ENCODE peak calls at places on chromosomes 5 and 9, in ten cellular contexts. M is stomach, J is A549, Y is tibial nerve, T is SK-N-SH, D is sigmoid colon, Q is suprapubic skin, G is H1, I is K562, N is ovary. O is an unnamed sample.

GRCh38 chr5:78610163-78610583 is 38.4 kb downstream of the LHFPL2 start:
- DNase-seq in M (no peak), J (no peak), Y (no peak), T (no peak), D (peak), Q (no peak), G (no peak), I (no peak), N (no peak), O (peak)

GRCh38 chr9:34884732-34885131 is 73.4 kb upstream of the PHF24 start:
- DNase-seq in M (no peak), J (no peak), Y (no peak), T (no peak), D (no peak), Q (no peak), G (no peak), I (no peak), N (no peak), O (no peak)

GRCh38 chr5:138978085-138978484 is 103.0 kb upstream of the LRRTM2 start:
- DNase-seq in M (no peak), J (no peak), Y (no peak), T (no peak), D (no peak), Q (no peak), G (no peak), I (no peak), N (no peak), O (no peak)

GRCh38 chr9:126763130-126763764 is 41.6 kb upstream of the ZBTB43 start:
- DNase-seq in M (no peak), J (peak), Y (no peak), T (peak), D (no peak), Q (no peak), G (no peak), I (peak), N (no peak), O (no peak)

GRCh38 chr5:102481044-102481715 is 17.6 kb downstream of the SLCO6A1 start:
- DNase-seq in M (no peak), J (no peak), Y (no peak), T (no peak), D (no peak), Q (no peak), G (no peak), I (no peak), N (no peak), O (no peak)

GRCh38 chr5:172110921-172111873 is 76.8 kb downstream of the STK10 start:
- DNase-seq in M (peak), J (no peak), Y (no peak), T (peak), D (no peak), Q (no peak), G (no peak), I (peak), N (no peak), O (peak)

GRCh38 chr5:143182901-143183820 is 220.3 kb downstream of the NR3C1 start:
- DNase-seq in M (peak), J (peak), Y (no peak), T (no peak), D (no peak), Q (no peak), G (no peak), I (no peak), N (peak), O (peak)

GRCh38 chr5:149796025-149796424 is 65.9 kb downstream of the PPARGC1B start:
- DNase-seq in M (no peak), J (peak), Y (no peak), T (no peak), D (no peak), Q (no peak), G (no peak), I (no peak), N (no peak), O (no peak)

GRCh38 chr9:135085830-135086546 is 1.5 kb upstream of the OLFM1 start:
- DNase-seq in M (peak), J (peak), Y (peak), T (peak), D (peak), Q (peak), G (peak), I (peak), N (peak), O (peak)

GRCh38 chr5:154365823-154366222 is 80.0 kb upstream of the SAP30L start:
- DNase-seq in M (no peak), J (no peak), Y (no peak), T (no peak), D (no peak), Q (no peak), G (no peak), I (no peak), N (no peak), O (no peak)

GRCh38 chr9:96646081-96646991 is 8.8 kb downstream of the PRXL2C start:
- DNase-seq in M (no peak), J (no peak), Y (peak), T (no peak), D (no peak), Q (peak), G (no peak), I (no peak), N (no peak), O (no peak)

GRCh38 chr5:118968925-118969375 is 19.4 kb downstream of the DTWD2 start:
- DNase-seq in M (no peak), J (no peak), Y (no peak), T (no peak), D (no peak), Q (no peak), G (no peak), I (no peak), N (no peak), O (no peak)

GRCh38 chr5:100790170-100790665 is 112.9 kb downstream of the ST8SIA4 start:
- DNase-seq in M (no peak), J (peak), Y (no peak), T (no peak), D (no peak), Q (no peak), G (peak), I (no peak), N (no peak), O (peak)

GRCh38 chr9:127960410-127961165 is 20.2 kb downstream of the EEIG1 start:
- DNase-seq in M (no peak), J (no peak), Y (no peak), T (no peak), D (no peak), Q (no peak), G (no peak), I (peak), N (no peak), O (no peak)

GRCh38 chr9:69577123-69577522 is 95.0 kb downstream of the APBA1 start:
- DNase-seq in M (no peak), J (no peak), Y (no peak), T (no peak), D (no peak), Q (no peak), G (no peak), I (no peak), N (no peak), O (no peak)

GRCh38 chr9:5470816-5471215 is 20.5 kb downstream of the CD274 start:
- DNase-seq in M (no peak), J (no peak), Y (no peak), T (no peak), D (no peak), Q (no peak), G (no peak), I (no peak), N (no peak), O (no peak)

GRCh38 chr5:151156732-151157402 is 712 bp downstream of the ANXA6 start:
- DNase-seq in M (no peak), J (no peak), Y (no peak), T (peak), D (peak), Q (no peak), G (no peak), I (no peak), N (no peak), O (no peak)

GRCh38 chr9:19116391-19116790 is 10.9 kb downstream of the PLIN2 start:
- DNase-seq in M (no peak), J (no peak), Y (no peak), T (no peak), D (no peak), Q (peak), G (no peak), I (no peak), N (no peak), O (no peak)

GRCh38 chr5:173782671-173783101 is 105.5 kb upstream of the CPEB4 start:
- DNase-seq in M (no peak), J (no peak), Y (no peak), T (no peak), D (no peak), Q (no peak), G (no peak), I (peak), N (no peak), O (no peak)

GRCh38 chr5:168740821-168741213 is 161.6 kb upstream of the PANK3 start:
- DNase-seq in M (no peak), J (no peak), Y (no peak), T (no peak), D (peak), Q (peak), G (no peak), I (no peak), N (no peak), O (no peak)

GRCh38 chr9:33233659-33234335 is 6.2 kb upstream of the SPINK4 start:
- DNase-seq in M (peak), J (peak), Y (no peak), T (no peak), D (no peak), Q (peak), G (no peak), I (no peak), N (peak), O (peak)

GRCh38 chr5:177600458-177601018 is 606 bp downstream of the B4GALT7 start:
- DNase-seq in M (no peak), J (no peak), Y (no peak), T (no peak), D (no peak), Q (no peak), G (no peak), I (no peak), N (no peak), O (no peak)

GRCh38 chr5:177601577-177602457 is 1.9 kb downstream of the B4GALT7 start:
- DNase-seq in M (peak), J (peak), Y (no peak), T (no peak), D (no peak), Q (no peak), G (no peak), I (no peak), N (no peak), O (no peak)

GRCh38 chr5:177603631-177604030 is 3.7 kb downstream of the B4GALT7 start:
- DNase-seq in M (no peak), J (no peak), Y (no peak), T (no peak), D (no peak), Q (no peak), G (no peak), I (no peak), N (no peak), O (no peak)

GRCh38 chr5:177602458-177602830 is 2.5 kb downstream of the B4GALT7 start:
- DNase-seq in M (no peak), J (no peak), Y (no peak), T (no peak), D (no peak), Q (no peak), G (no peak), I (no peak), N (no peak), O (no peak)

GRCh38 chr5:177601126-177601525 is 1.2 kb downstream of the B4GALT7 start:
- DNase-seq in M (no peak), J (no peak), Y (no peak), T (no peak), D (no peak), Q (no peak), G (no peak), I (no peak), N (no peak), O (no peak)
- H3K4me3 ChIP-seq in M (peak), J (peak), Y (peak), T (peak), D (peak), Q (peak), G (no peak), I (peak), N (peak), O (peak)

DNA sequence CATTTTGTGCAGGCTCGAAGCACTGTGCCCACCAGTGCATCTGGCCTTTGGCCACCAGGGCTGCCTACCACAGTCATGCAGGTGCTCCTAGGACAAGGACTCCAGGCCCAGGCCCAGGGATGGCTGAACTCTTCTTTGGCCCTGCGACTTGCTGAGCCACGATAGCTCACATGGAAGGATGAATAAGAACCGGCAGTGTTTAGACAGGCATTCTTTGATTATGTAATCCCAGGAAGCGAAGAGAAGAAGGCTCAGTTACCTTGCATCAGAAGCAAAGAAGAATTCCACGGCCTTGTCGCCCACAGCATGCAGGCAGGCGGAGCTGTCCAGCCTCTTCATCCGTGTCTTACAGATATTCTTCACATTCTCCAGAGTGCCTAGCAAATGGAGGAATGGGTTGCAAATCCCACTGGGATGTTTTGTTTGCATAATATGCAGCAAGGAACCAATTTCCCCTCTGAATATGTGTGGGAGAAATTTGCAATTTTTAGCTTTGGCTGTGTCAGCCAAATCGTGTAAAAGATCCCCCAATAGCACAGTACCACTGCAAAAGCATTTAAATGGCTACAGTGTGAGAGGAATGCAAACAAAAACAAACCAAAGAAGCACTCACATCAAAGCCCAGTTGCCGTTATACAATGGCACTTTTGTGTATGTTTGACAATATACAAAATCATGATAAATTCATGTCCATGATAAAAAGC is 29.1 kb downstream of the GFPT2 start:
- DNase-seq in M (no peak), J (peak), Y (no peak), T (no peak), D (no peak), Q (no peak), G (no peak), I (no peak), N (no peak), O (no peak)
- TF ChIP-seq EP300 in M (no peak), J (peak), Y (no peak), T (no peak), D (no peak), Q (no peak), G (no peak), I (no peak), N (no peak), O (no peak)

DNA sequence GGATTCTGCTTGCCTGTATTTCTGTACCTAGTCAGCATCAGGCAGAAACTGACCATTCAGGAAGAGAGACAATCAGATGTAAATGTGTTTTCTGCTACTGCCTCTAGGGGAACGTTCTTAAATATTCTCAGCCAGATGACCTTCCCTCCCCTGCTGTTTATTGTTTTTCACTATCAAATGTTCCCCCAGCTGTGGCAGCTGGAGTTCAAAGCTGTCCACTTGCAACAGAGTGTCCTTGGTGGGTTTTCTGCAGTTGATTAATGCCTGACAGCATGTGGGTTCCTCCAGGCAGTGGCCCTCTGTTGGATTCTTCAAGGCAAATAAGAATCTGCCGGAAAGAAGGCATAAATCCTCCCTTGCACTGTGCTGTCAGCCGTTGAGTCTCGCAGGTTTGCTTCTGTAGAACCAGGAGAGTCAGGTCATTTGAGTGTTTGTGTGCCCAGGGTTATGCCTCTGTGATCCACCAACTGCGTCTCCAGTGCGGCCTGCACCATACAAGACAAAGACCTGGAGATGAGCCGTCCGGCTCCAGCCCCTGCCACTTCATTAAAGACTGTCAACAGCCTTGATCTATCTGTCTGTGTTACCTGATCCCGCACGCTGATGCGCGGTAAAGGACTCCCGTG is 203.4 kb downstream of the GADD45G start:
- DNase-seq in M (no peak), J (no peak), Y (no peak), T (peak), D (no peak), Q (no peak), G (no peak), I (no peak), N (peak), O (no peak)
- TF ChIP-seq CTCF in M (no peak), J (no peak), Y (no peak), T (no peak), D (no peak), Q (no peak), G (no peak), I (no peak), N (peak), O (no peak)

DNA sequence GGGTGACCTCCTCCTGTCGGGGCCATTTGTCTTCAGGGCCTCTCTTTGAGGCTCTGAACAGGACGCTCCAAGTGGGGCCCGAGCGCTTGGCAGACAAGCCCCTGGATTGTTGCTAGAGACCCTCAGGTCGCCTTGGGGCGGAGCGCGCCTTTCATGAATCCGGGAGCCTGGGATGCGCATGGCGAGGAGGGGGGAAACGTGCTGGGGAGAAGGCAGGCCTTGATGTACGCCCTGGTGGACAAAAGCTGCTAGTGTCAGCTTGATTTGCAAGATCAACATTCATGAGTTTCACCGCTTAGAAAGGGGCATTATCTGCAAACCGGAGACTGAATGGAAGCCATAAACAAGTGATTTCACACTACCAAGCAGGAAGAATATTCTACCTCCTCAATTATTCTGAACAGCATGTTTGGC is 226.3 kb downstream of the SMARCA2 start:
- DNase-seq in M (no peak), J (peak), Y (peak), T (peak), D (no peak), Q (peak), G (peak), I (peak), N (peak), O (no peak)
- H3K4me3 ChIP-seq in M (peak), J (peak), Y (peak), T (peak), D (peak), Q (peak), G (peak), I (no peak), N (peak), O (peak)

DNA sequence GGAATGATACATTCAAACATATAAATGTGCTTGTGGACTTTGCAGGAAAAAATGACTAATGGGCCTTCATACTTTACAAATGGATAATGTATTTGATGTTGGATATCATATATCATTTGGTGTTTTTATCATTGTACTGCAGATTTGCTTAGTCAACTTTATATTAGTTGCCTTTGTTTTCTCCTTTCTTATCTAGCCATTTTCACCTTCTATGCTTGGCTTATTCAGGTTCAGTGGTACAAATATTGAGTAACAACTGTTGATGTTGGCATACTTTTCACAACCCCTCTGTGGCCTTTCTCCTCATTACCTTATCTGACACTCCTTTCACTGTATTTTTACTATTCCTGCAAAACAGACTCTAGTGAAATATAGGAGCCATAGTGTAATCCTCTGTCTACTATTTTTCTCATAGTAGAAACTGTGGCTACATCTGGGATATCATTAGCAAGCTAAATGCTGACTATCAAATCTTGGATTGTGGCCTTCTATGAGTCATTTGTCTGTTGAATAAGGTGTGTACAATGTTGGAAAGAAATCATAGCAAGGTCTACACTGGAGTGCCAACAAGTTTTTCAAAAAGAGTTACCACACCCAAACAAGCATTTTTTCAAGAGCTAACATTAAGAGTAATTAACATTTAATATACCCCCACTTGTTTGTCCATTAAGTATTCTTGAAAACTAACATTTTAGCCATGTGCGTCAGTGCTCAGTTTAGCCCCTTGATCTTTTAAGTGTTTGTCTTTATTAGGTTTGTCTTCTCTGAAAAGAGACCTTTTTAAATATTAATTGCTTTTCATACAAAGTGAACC is 330.1 kb downstream of the ADGRV1 start:
- DNase-seq in M (no peak), J (peak), Y (no peak), T (no peak), D (no peak), Q (no peak), G (no peak), I (no peak), N (no peak), O (no peak)
- TF ChIP-seq EP300 in M (no peak), J (peak), Y (peak), T (no peak), D (no peak), Q (no peak), G (no peak), I (no peak), N (no peak), O (no peak)

O was measured in transverse colon.